ENCODE peak calls at places on chromosomes 16 and 17, in seven cellular contexts. R, Y, F, A, E, W and M are unnamed samples.

GRCh38 chr16:73671102-73671501 is 623.2 kb upstream of the ZFHX3 start:
- DNase-seq in R (no peak), Y (no peak), F (no peak), A (no peak), E (no peak), W (no peak), M (no peak)

GRCh38 chr17:78781339-78782304 is at the start of gene CYTH1:
- DNase-seq in R (no peak), Y (peak), F (no peak), A (peak), E (no peak), W (no peak), M (peak)

GRCh38 chr17:60138769-60139437 is 10.9 kb upstream of the CA4 start:
- DNase-seq in R (no peak), Y (no peak), F (no peak), A (no peak), E (no peak), W (no peak), M (no peak)

GRCh38 chr16:81261049-81261648 is 22.7 kb downstream of the BCO1 start:
- DNase-seq in R (peak), Y (peak), F (peak), A (peak), E (no peak), W (no peak), M (no peak)

GRCh38 chr17:4326112-4326511 is 40.4 kb downstream of the UBE2G1 start:
- DNase-seq in R (no peak), Y (no peak), F (no peak), A (no peak), E (no peak), W (no peak), M (no peak)

GRCh38 chr16:1548727-1549126 is 15.3 kb downstream of the TMEM204 start:
- DNase-seq in R (no peak), Y (no peak), F (no peak), A (no peak), E (no peak), W (no peak), M (no peak)

GRCh38 chr17:58677204-58677880 is 14.5 kb downstream of the TEX14 start:
- DNase-seq in R (no peak), Y (no peak), F (no peak), A (peak), E (no peak), W (no peak), M (no peak)

GRCh38 chr16:56835330-56835729 is 29.7 kb upstream of the SLC12A3 start:
- DNase-seq in R (no peak), Y (peak), F (no peak), A (no peak), E (no peak), W (no peak), M (no peak)

GRCh38 chr17:49445561-49445960 is 30.9 kb upstream of the PHB1 start:
- DNase-seq in R (no peak), Y (no peak), F (no peak), A (no peak), E (no peak), W (no peak), M (no peak)

GRCh38 chr16:79801550-79802090 is 201.1 kb upstream of the MAF start:
- DNase-seq in R (no peak), Y (no peak), F (no peak), A (no peak), E (no peak), W (no peak), M (no peak)

GRCh38 chr17:83180264-83180995 is 101.0 kb downstream of the METRNL start:
- DNase-seq in R (no peak), Y (no peak), F (no peak), A (no peak), E (no peak), W (no peak), M (no peak)

GRCh38 chr17:10789694-10790271 is 14.1 kb downstream of the TMEM238L start:
- DNase-seq in R (no peak), Y (no peak), F (no peak), A (no peak), E (no peak), W (no peak), M (no peak)

GRCh38 chr16:29994613-29995329 is 646 bp downstream of the HIRIP3 start:
- DNase-seq in R (peak), Y (peak), F (no peak), A (peak), E (peak), W (peak), M (no peak)

GRCh38 chr16:82665025-82665424 is 38.3 kb downstream of the CDH13 start:
- DNase-seq in R (no peak), Y (no peak), F (no peak), A (no peak), E (no peak), W (no peak), M (no peak)

GRCh38 chr17:62782730-62783260 is 25.3 kb downstream of the MARCHF10 start:
- DNase-seq in R (no peak), Y (no peak), F (no peak), A (no peak), E (no peak), W (no peak), M (no peak)

GRCh38 chr16:67661101-67661661 is 421 bp downstream of the PARD6A start:
- DNase-seq in R (no peak), Y (peak), F (peak), A (peak), E (no peak), W (no peak), M (no peak)

GRCh38 chr17:46166692-46167249 is 26.5 kb downstream of the KANSL1 start:
- DNase-seq in R (no peak), Y (no peak), F (no peak), A (no peak), E (no peak), W (no peak), M (no peak)

GRCh38 chr16:17518441-17518840 is 47.7 kb upstream of the XYLT1 start:
- DNase-seq in R (no peak), Y (no peak), F (no peak), A (no peak), E (no peak), W (no peak), M (no peak)

GRCh38 chr16:17591655-17592405 is 121.1 kb upstream of the XYLT1 start:
- DNase-seq in R (no peak), Y (no peak), F (no peak), A (no peak), E (no peak), W (no peak), M (no peak)

GRCh38 chr17:51427259-51428255 is 167.2 kb downstream of the UTP18 start:
- DNase-seq in R (peak), Y (no peak), F (no peak), A (no peak), E (no peak), W (no peak), M (no peak)

GRCh38 chr16:74577882-74578366 is 29.0 kb downstream of the GLG1 start:
- DNase-seq in R (peak), Y (no peak), F (no peak), A (no peak), E (peak), W (peak), M (no peak)

GRCh38 chr16:75860654-75861053 is 134.4 kb upstream of the CPHXL start:
- DNase-seq in R (no peak), Y (no peak), F (no peak), A (no peak), E (no peak), W (no peak), M (no peak)

GRCh38 chr17:4785311-4786110 is 653 bp downstream of the VMO1 start:
- DNase-seq in R (no peak), Y (no peak), F (no peak), A (peak), E (no peak), W (no peak), M (no peak)

GRCh38 chr16:70676571-70677498 is 9.0 kb downstream of the MTSS2 start:
- DNase-seq in R (no peak), Y (no peak), F (no peak), A (no peak), E (no peak), W (no peak), M (no peak)

GRCh38 chr17:64148017-64148631 is 18.2 kb upstream of the ERN1 start:
- DNase-seq in R (no peak), Y (no peak), F (no peak), A (peak), E (no peak), W (no peak), M (no peak)

GRCh38 chr16:56032072-56032471 is 156.9 kb upstream of the CES5A start:
- DNase-seq in R (no peak), Y (no peak), F (no peak), A (no peak), E (no peak), W (no peak), M (no peak)

GRCh38 chr16:68972720-68973119 is 129.4 kb downstream of the TANGO6 start:
- DNase-seq in R (no peak), Y (peak), F (peak), A (peak), E (no peak), W (no peak), M (no peak)

GRCh38 chr16:24988137-24988535 is 27.0 kb downstream of the ARHGAP17 start:
- DNase-seq in R (no peak), Y (no peak), F (no peak), A (peak), E (no peak), W (no peak), M (no peak)

GRCh38 chr17:81814748-81815645 is 11.0 kb downstream of the GCGR start:
- DNase-seq in R (no peak), Y (peak), F (no peak), A (no peak), E (no peak), W (no peak), M (no peak)

GRCh38 chr16:47316686-47317085 is 144.2 kb downstream of the ITFG1 start:
- DNase-seq in R (no peak), Y (no peak), F (no peak), A (no peak), E (no peak), W (no peak), M (no peak)

GRCh38 chr17:36592711-36593321 is 1.1 kb downstream of the DHRS11 start:
- DNase-seq in R (no peak), Y (peak), F (no peak), A (no peak), E (no peak), W (no peak), M (no peak)

GRCh38 chr17:50824429-50824828 is 11.0 kb upstream of the WFIKKN2 start:
- DNase-seq in R (no peak), Y (no peak), F (no peak), A (no peak), E (no peak), W (no peak), M (no peak)

GRCh38 chr17:70095455-70095854 is 20.4 kb downstream of the KCNJ16 start:
- DNase-seq in R (no peak), Y (no peak), F (no peak), A (no peak), E (no peak), W (no peak), M (no peak)

GRCh38 chr17:66724581-66725341 is 110.2 kb upstream of the CACNG5 start:
- DNase-seq in R (no peak), Y (no peak), F (no peak), A (peak), E (peak), W (no peak), M (no peak)

GRCh38 chr17:3557768-3558583 is at the start of gene TRPV3:
- DNase-seq in R (peak), Y (no peak), F (no peak), A (peak), E (no peak), W (no peak), M (no peak)

GRCh38 chr16:66592814-66593213 is 11.7 kb upstream of the CMTM3 start:
- DNase-seq in R (no peak), Y (no peak), F (no peak), A (no peak), E (no peak), W (no peak), M (no peak)

GRCh38 chr16:1745900-1746692 is 25.2 kb downstream of the NME3 start:
- DNase-seq in R (no peak), Y (no peak), F (no peak), A (peak), E (peak), W (no peak), M (no peak)

GRCh38 chr16:8644513-8645140 is 23.1 kb downstream of the METTL22 start:
- DNase-seq in R (no peak), Y (no peak), F (no peak), A (no peak), E (no peak), W (no peak), M (no peak)

GRCh38 chr16:72474511-72475123 is 302.7 kb upstream of the PMFBP1 start:
- DNase-seq in R (no peak), Y (no peak), F (no peak), A (peak), E (peak), W (peak), M (no peak)
- TF ChIP-seq CTCF in R (no peak), Y (no peak), F (no peak), A (no peak), E (no peak), W (no peak), M (no peak)

GRCh38 chr17:74863420-74864296 is 4.0 kb upstream of the GRIN2C start:
- DNase-seq in R (no peak), Y (no peak), F (no peak), A (no peak), E (no peak), W (no peak), M (no peak)

GRCh38 chr17:74866198-74866835 is 6.5 kb downstream of the FDXR start:
- DNase-seq in R (no peak), Y (no peak), F (no peak), A (no peak), E (no peak), W (no peak), M (no peak)

GRCh38 chr17:74864297-74864865 is 4.7 kb upstream of the GRIN2C start:
- DNase-seq in R (no peak), Y (no peak), F (no peak), A (no peak), E (no peak), W (no peak), M (no peak)

GRCh38 chr17:74864866-74865395 is 5.2 kb upstream of the GRIN2C start:
- DNase-seq in R (peak), Y (peak), F (peak), A (peak), E (no peak), W (no peak), M (peak)

GRCh38 chr17:74865504-74866197 is 6.0 kb upstream of the GRIN2C start:
- DNase-seq in R (no peak), Y (no peak), F (no peak), A (no peak), E (no peak), W (no peak), M (no peak)
- TF ChIP-seq CTCF in R (peak), Y (no peak), F (no peak), A (no peak), E (no peak), W (no peak), M (no peak)

DNA sequence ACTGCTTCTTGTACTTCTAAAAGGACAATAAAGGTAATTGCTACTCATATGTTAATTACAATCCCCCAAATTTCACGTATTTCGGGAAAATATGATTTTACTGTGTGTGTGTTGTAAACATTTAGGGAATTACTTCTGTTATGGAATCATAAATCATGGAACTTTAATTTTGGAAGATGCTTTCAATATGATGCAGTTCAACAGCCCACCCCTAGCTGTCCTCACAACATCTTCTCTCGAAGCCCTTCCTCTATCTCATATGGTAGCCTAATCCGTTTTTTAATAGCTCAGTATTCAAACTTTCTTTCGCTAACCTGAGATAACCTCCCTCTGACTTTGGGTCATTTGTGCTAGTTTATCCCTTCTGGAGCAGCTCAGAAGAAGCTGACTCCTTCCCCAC is 78.4 kb downstream of the ANKFN1 start:
- DNase-seq in R (no peak), Y (no peak), F (no peak), A (no peak), E (no peak), W (no peak), M (no peak)
- TF ChIP-seq CTCF in R (no peak), Y (peak), F (no peak), A (no peak), E (no peak), W (no peak), M (no peak)

DNA sequence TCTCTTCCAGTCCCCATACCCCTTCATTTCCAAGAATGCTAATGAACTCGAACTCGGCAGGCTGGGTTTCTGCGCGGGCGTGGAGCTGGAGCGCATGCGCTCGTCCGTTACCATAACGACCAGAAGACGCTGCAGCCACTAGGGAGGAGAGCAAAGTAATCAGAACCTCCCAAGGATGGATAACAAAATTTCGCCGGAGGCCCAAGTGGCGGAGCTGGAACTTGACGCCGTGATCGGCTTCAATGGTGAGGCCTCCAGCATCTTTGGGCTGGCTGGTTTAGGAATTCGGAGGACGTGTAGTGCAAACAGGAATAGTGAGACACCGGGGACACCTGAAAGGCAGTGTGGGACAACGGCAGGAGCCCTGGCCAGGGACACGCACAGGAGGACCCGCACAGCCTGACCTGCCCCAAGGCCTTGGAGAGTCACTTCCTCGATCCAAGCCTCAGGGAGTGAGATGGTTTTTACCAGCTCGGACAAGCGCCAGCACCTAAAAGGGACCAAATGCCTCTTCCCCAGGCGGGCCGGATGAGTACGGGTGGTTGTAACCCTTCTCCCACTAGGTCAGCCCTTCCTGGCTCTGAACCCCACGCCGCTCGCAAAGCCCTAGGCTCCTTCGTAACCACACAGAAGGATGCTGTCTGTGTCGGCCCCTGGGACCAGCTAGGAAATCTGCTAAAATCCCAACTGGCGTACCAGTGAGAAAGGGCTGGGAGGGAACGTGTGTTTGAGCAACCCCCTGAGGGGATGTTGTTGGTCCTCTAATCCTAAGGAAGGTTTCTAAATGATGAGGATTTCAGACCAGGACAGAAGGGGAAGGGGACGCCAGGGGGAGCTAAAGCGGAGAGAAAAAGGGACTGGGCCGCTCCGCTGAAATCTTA is at the start of gene CFAP52:
- DNase-seq in R (peak), Y (peak), F (peak), A (peak), E (no peak), W (no peak), M (peak)
- TF ChIP-seq CTCF in R (peak), Y (peak), F (peak), A (peak), E (peak), W (peak), M (peak)

GRCh38 chr17:75433223-75433622 is 23.2 kb upstream of the TMEM94 start:
- DNase-seq in R (no peak), Y (no peak), F (no peak), A (no peak), E (no peak), W (no peak), M (no peak)

GRCh38 chr17:75428775-75429469 is 23.4 kb upstream of the GRB2 start:
- DNase-seq in R (no peak), Y (no peak), F (peak), A (peak), E (peak), W (peak), M (no peak)

DNA sequence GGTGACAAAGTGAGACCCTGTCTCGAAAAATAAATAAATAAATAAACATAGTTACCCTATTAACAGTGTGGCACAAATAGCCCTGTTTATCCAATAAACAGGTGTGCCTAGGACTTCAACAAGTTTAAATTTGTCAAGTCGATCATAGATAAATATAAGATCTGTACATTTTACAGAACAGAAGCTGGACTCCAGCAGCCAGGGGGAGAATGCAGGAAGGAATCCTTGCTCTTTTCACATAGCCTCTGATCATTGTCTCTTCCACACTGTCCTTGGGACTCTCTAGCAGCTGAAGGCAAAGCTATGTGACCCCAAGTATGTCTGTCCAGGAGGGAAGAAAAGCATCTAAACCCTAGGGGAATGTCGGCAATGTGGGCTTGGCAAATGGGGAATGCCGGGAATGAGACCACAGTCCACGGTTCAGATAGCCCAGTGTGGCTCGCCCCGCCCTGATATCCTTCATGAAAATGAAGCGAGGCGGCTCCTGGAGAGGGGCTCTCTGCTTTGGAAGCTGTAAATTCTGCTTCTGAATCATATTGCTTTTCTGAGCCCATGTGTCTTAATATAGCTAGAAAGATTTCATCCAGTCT is 24.8 kb upstream of the GRB2 start:
- DNase-seq in R (no peak), Y (peak), F (peak), A (peak), E (peak), W (no peak), M (peak)
- TF ChIP-seq CTCF in R (no peak), Y (peak), F (no peak), A (no peak), E (peak), W (no peak), M (no peak)

GRCh38 chr16:85759631-85760419 is 8.9 kb upstream of the C16orf74 start:
- DNase-seq in R (peak), Y (peak), F (peak), A (no peak), E (no peak), W (no peak), M (no peak)
- TF ChIP-seq CTCF in R (peak), Y (peak), F (peak), A (peak), E (peak), W (peak), M (peak)

GRCh38 chr16:2883027-2883846 is at the start of gene FLYWCH2:
- DNase-seq in R (peak), Y (peak), F (peak), A (peak), E (peak), W (peak), M (peak)
- TF ChIP-seq CTCF in R (no peak), Y (peak), F (no peak), A (no peak), E (no peak), W (peak), M (peak)

DNA sequence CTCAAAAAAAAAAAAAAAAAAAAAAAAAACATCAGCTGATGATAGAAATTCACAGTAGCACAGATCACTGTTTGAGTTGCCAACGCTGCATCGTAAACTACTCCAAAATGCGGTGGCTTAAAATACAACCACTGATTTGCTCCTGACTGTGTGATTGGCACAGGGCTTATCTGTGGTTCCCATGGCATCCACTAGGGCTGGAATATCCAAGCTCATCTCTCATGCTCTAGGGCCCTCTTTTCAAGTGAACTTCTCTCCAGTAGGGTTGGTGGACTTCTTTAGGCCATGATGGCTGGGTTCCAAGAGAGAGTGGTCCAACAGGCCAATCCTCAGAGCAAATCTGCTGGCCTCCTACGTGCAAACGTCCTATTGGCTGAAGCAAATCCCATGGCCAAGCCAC is 15.9 kb upstream of the GPRC5B start:
- DNase-seq in R (no peak), Y (no peak), F (no peak), A (no peak), E (no peak), W (no peak), M (no peak)
- TF ChIP-seq CTCF in R (no peak), Y (no peak), F (no peak), A (no peak), E (peak), W (peak), M (no peak)